ENCODE peak calls at places on chromosomes 1 and 21, in five cellular contexts. G is mammary epithelial cell, N is neural progenitor cell, R is GM23248, U is PC-9. C is an unnamed sample.

GRCh38 chr21:28617300-28617699 is 375.4 kb downstream of the LTN1 start:
- DNase-seq in N (no peak), G (no peak), R (no peak), U (no peak), C (no peak)

GRCh38 chr1:173429517-173430477 is 47.3 kb upstream of the PRDX6 start:
- DNase-seq in N (peak), R (peak), U (peak), G (peak), C (peak)

GRCh38 chr1:51310871-51311613 is 19.3 kb downstream of the TTC39A start:
- DNase-seq in N (no peak), G (no peak), R (peak), U (no peak), C (peak)

GRCh38 chr1:232891116-232891515 is 59.3 kb upstream of the NTPCR start:
- DNase-seq in N (no peak), R (peak), G (peak), U (no peak), C (no peak)

GRCh38 chr1:202107321-202107761 is 15.4 kb upstream of the GPR37L1 start:
- DNase-seq in R (no peak), N (no peak), G (peak), U (peak), C (no peak)

GRCh38 chr1:230292739-230293720 is 133.1 kb downstream of the PGBD5 start:
- DNase-seq in U (no peak), R (no peak), G (peak), N (peak), C (no peak)

GRCh38 chr1:224450164-224450955 is 15.8 kb upstream of the WDR26 start:
- DNase-seq in R (no peak), N (no peak), G (no peak), U (no peak), C (no peak)

GRCh38 chr1:182149411-182149965 is 88.0 kb upstream of the ZNF648 start:
- DNase-seq in U (no peak), G (peak), R (peak), N (no peak), C (no peak)

GRCh38 chr1:161098161-161099068 is at the start of gene KLHDC9:
- DNase-seq in N (peak), R (peak), G (peak), U (peak), C (peak)

GRCh38 chr1:218476385-218476784 is 131.2 kb downstream of the TGFB2 start:
- DNase-seq in R (peak), G (peak), N (no peak), U (no peak), C (peak)

GRCh38 chr1:88228153-88228552 is 455.9 kb upstream of the PKN2 start:
- DNase-seq in N (no peak), R (no peak), U (no peak), G (no peak), C (no peak)

GRCh38 chr1:51214615-51215131 is 21.4 kb upstream of the RNF11 start:
- DNase-seq in R (peak), G (peak), U (no peak), N (no peak), C (no peak)

GRCh38 chr1:85201340-85202091 is 700 bp upstream of the SYDE2 start:
- DNase-seq in U (peak), G (peak), R (peak), N (peak), C (peak)

GRCh38 chr1:83967336-83967735 is 31.6 kb downstream of the TTLL7 start:
- DNase-seq in G (no peak), U (no peak), N (no peak), R (no peak), C (no peak)

GRCh38 chr1:46487818-46488218 is 1.8 kb upstream of the DMBX1 start:
- DNase-seq in U (no peak), N (peak), R (no peak), G (no peak), C (no peak)

GRCh38 chr1:233597489-233597901 is 16.4 kb upstream of the KCNK1 start:
- DNase-seq in N (no peak), R (peak), G (peak), U (no peak), C (no peak)

GRCh38 chr1:11982010-11982392 is 1.8 kb downstream of the MFN2 start:
- DNase-seq in N (peak), R (peak), G (no peak), U (peak), C (peak)

GRCh38 chr1:47189844-47190562 is at the start of gene PDZK1IP1:
- DNase-seq in G (peak), N (peak), R (peak), U (peak), C (peak)

GRCh38 chr1:233707906-233708292 is 94.0 kb downstream of the KCNK1 start:
- DNase-seq in U (no peak), R (no peak), G (no peak), N (no peak), C (no peak)

GRCh38 chr1:9593147-9593491 is 4.4 kb downstream of the TMEM201 start:
- DNase-seq in U (no peak), G (no peak), R (no peak), N (no peak), C (no peak)

GRCh38 chr1:199410462-199410861 is 617.0 kb upstream of the NR5A2 start:
- DNase-seq in R (no peak), G (no peak), N (no peak), U (no peak), C (no peak)

GRCh38 chr1:57407941-57408340 is 15.9 kb downstream of the DAB1 start:
- DNase-seq in G (no peak), U (no peak), R (no peak), N (no peak), C (no peak)

GRCh38 chr1:163188947-163189346 is 13.8 kb downstream of the RGS5 start:
- DNase-seq in G (no peak), R (no peak), N (no peak), U (no peak), C (no peak)

GRCh38 chr1:203346060-203346754 is 4.7 kb downstream of the FMOD start:
- DNase-seq in G (no peak), N (no peak), R (no peak), U (no peak), C (no peak)

GRCh38 chr21:36698160-36699025 is 522 bp upstream of the SIM2 start:
- DNase-seq in N (peak), R (no peak), U (peak), G (no peak), C (no peak)
- TF ChIP-seq EZH2 in N (no peak), R (peak), U (no peak), G (peak), C (peak)

GRCh38 chr1:3135073-3135745 is 66.2 kb downstream of the PRDM16 start:
- DNase-seq in U (no peak), R (no peak), G (no peak), N (peak), C (no peak)

GRCh38 chr1:3133671-3134070 is 64.7 kb downstream of the PRDM16 start:
- DNase-seq in N (no peak), U (no peak), R (no peak), G (no peak), C (no peak)

GRCh38 chr1:3135746-3136455 is 66.9 kb downstream of the PRDM16 start:
- DNase-seq in U (no peak), G (no peak), N (peak), R (no peak), C (no peak)

GRCh38 chr1:3132685-3133084 is 63.7 kb downstream of the PRDM16 start:
- DNase-seq in G (no peak), R (no peak), N (no peak), U (no peak), C (no peak)

DNA sequence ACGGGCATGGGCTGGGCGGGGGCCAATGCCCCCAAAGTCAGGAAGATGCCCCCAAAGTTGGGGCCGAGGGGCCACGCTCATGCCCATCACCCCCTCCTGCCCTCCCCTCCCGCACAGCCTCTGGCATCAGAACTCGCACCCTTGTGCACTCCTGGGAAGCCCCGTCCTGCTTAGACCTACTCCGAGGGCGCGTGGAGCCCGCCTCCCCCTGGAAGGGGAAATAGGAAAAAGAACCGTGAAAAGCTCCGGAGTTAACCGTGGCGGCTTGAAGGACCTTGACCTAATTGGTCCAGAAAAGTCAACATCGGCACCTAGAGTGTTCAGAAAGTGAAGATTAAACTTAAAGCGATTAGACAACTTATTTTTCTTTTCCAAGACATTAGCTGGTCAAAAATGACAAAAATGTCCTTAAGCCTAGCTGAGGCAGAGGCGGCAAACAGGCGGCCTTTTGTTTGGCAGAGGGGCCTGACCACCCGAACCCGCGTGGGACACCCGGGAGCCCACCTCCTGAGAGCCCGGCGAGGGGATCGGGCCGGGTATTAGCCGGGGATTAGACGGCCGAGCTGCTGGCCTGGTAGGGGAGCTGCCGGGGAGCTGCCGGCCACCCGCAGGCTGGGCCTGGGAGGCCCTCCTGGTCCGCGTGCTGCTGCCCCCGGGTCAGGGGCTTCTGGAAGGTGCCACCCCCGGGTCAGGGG is 65.5 kb downstream of the PRDM16 start:
- DNase-seq in R (no peak), N (peak), U (no peak), G (no peak), C (no peak)
- TF ChIP-seq EZH2 in R (no peak), N (no peak), U (peak), G (no peak), C (no peak)

GRCh38 chr1:37762516-37762915 is 2.4 kb downstream of the EPHA10 start:
- DNase-seq in U (no peak), R (no peak), G (no peak), N (no peak), C (no peak)

GRCh38 chr1:37761416-37762095 is 3.4 kb downstream of the EPHA10 start:
- DNase-seq in U (no peak), G (no peak), N (no peak), R (no peak), C (no peak)

GRCh38 chr1:37764888-37765441 is at the start of gene EPHA10:
- DNase-seq in R (no peak), N (peak), U (no peak), G (no peak), C (no peak)

GRCh38 chr1:37765937-37766664 is 1.2 kb upstream of the EPHA10 start:
- DNase-seq in R (peak), U (no peak), G (no peak), N (peak), C (no peak)

GRCh38 chr1:37763791-37764741 is 854 bp downstream of the EPHA10 start:
- DNase-seq in R (peak), G (peak), N (peak), U (peak), C (peak)
- TF ChIP-seq EZH2 in R (no peak), G (peak), N (peak), U (no peak), C (no peak)

GRCh38 chr1:1964811-1965210 is 38.8 kb downstream of the CFAP74 start:
- DNase-seq in G (no peak), U (no peak), R (no peak), N (no peak), C (no peak)
- TF ChIP-seq EZH2 in G (no peak), U (no peak), R (no peak), N (no peak), C (no peak)

GRCh38 chr1:1630965-1631792 is 794 bp upstream of the MMP23B start:
- DNase-seq in U (no peak), G (no peak), N (peak), R (peak), C (no peak)
- TF ChIP-seq EZH2 in U (no peak), G (no peak), N (peak), R (peak), C (peak)

DNA sequence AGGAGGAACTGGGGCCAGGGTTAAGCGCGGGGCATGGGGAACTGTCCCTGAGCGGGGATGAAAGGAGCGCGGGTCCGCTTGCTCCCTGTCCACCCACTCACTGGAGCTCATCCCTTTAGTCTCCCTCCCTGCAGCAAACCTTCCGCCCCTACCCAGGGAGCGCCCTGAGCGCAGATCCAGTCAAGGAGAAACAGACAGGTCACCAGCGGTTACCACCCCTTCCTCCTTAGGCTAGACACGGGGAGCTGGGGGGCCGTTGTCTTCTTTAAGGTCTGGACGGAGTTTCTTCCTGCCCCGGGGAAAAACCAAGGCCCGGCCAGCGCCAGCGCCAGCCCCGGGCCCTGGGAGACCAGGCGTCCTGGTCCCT is 966 bp downstream of the WNT4 start:
- DNase-seq in R (peak), U (no peak), G (no peak), N (peak), C (no peak)
- TF ChIP-seq EZH2 in R (no peak), U (no peak), G (no peak), N (peak), C (peak)

C was measured in endothelial cell of umbilical vein.